ENCODE peak calls at places on chromosome 10, in ten cellular contexts. J is NCI-H2029; H is NCI-H748 treated with DMSO at 0.1 percent for 48 hours; A is naive B cell; W is H7; S is stimulated activated CD4-positive, alpha-beta T cell treated with anti-CD3 and anti-CD28 coated beads, TNF-alpha, amount 100 ng/mL, for 4 hours; Y is fibroblast of lung; T is GM13976; F is OCI-LY7; B is hypothalamus. M is an unnamed sample.

GRCh38 chr10:27760867-27761266 is 15.2 kb upstream of the MKX start:
- DNase-seq in J (no peak), H (no peak), A (no peak), W (no peak), S (no peak), Y (no peak), T (no peak), F (no peak), B (no peak), M (no peak)

GRCh38 chr10:125116652-125117310 is 43.6 kb downstream of the CTBP2 start:
- DNase-seq in J (no peak), H (no peak), A (no peak), W (no peak), S (no peak), Y (no peak), T (no peak), F (no peak), B (no peak), M (no peak)

GRCh38 chr10:8238989-8239388 is 184.5 kb downstream of the GATA3 start:
- DNase-seq in J (no peak), H (no peak), A (no peak), W (no peak), S (no peak), Y (no peak), T (no peak), F (no peak), B (no peak), M (peak; percentile 50)

GRCh38 chr10:123991622-123992570 is 100.3 kb upstream of the CPXM2 start:
- DNase-seq in J (no peak), H (no peak), A (no peak), W (peak; percentile 26), S (no peak), Y (no peak), T (peak; percentile 13), F (no peak), B (no peak), M (no peak)

GRCh38 chr10:116626815-116627214 is 6.1 kb downstream of the PNLIPRP2 start:
- DNase-seq in J (no peak), H (no peak), A (no peak), W (no peak), S (no peak), Y (no peak), T (no peak), F (no peak), B (no peak), M (no peak)

GRCh38 chr10:80460399-80461207 is 6.5 kb downstream of the TSPAN14 start:
- DNase-seq in J (peak; percentile 65), H (peak; percentile 85), A (no peak), W (peak; percentile 72), S (no peak), Y (peak; percentile 38), T (no peak), F (no peak), B (no peak), M (no peak)

GRCh38 chr10:118670472-118671124 is 75.2 kb upstream of the PRLHR start:
- DNase-seq in J (no peak), H (no peak), A (no peak), W (no peak), S (no peak), Y (no peak), T (no peak), F (no peak), B (no peak), M (no peak)

GRCh38 chr10:70404906-70405824 is 1.2 kb downstream of the EIF4EBP2 start:
- DNase-seq in J (no peak), H (no peak), A (no peak), W (peak; percentile 46), S (no peak), Y (peak; percentile 99), T (peak; percentile 66), F (peak; percentile 64), B (peak; percentile 25), M (peak; percentile 53)

GRCh38 chr10:123142701-123143161 is 5.2 kb upstream of the HMX2 start:
- DNase-seq in J (no peak), H (no peak), A (no peak), W (peak; percentile 77), S (no peak), Y (no peak), T (peak; percentile 50), F (no peak), B (no peak), M (no peak)

GRCh38 chr10:6885284-6885683 is 305.2 kb upstream of the PRKCQ start:
- DNase-seq in J (no peak), H (no peak), A (no peak), W (no peak), S (no peak), Y (no peak), T (no peak), F (no peak), B (no peak), M (peak; percentile 50)

GRCh38 chr10:71126432-71126831 is 85.9 kb upstream of the UNC5B start:
- DNase-seq in J (no peak), H (no peak), A (no peak), W (peak; percentile 16), S (no peak), Y (no peak), T (peak; percentile 7), F (no peak), B (no peak), M (no peak)

GRCh38 chr10:73965890-73966768 is 31.8 kb upstream of the VCL start:
- DNase-seq in J (no peak), H (no peak), A (no peak), W (peak; percentile 73), S (no peak), Y (peak; percentile 100), T (no peak), F (no peak), B (no peak), M (no peak)

GRCh38 chr10:122419890-122420623 is 34.4 kb upstream of the ARMS2 start:
- DNase-seq in J (no peak), H (no peak), A (no peak), W (no peak), S (no peak), Y (peak; percentile 95), T (no peak), F (no peak), B (no peak), M (no peak)

GRCh38 chr10:14608381-14609001 is 166.2 kb downstream of the FAM107B start:
- DNase-seq in J (no peak), H (no peak), A (peak; percentile 84), W (no peak), S (no peak), Y (no peak), T (no peak), F (peak; percentile 91), B (no peak), M (no peak)

GRCh38 chr10:63539994-63540393 is 18.8 kb downstream of the REEP3 start:
- DNase-seq in J (no peak), H (no peak), A (no peak), W (no peak), S (no peak), Y (no peak), T (no peak), F (no peak), B (no peak), M (no peak)

GRCh38 chr10:98302711-98303365 is 34.8 kb upstream of the LOXL4 start:
- DNase-seq in J (no peak), H (no peak), A (no peak), W (no peak), S (no peak), Y (no peak), T (no peak), F (no peak), B (no peak), M (no peak)

GRCh38 chr10:70418229-70418628 is 14.3 kb downstream of the EIF4EBP2 start:
- DNase-seq in J (no peak), H (no peak), A (no peak), W (no peak), S (no peak), Y (peak; percentile 83), T (no peak), F (no peak), B (no peak), M (no peak)

GRCh38 chr10:95327367-95327766 is 36.6 kb upstream of the PDLIM1 start:
- DNase-seq in J (peak; percentile 66), H (no peak), A (no peak), W (no peak), S (no peak), Y (peak; percentile 12), T (no peak), F (no peak), B (no peak), M (no peak)

GRCh38 chr10:29804025-29804852 is 169.5 kb upstream of the SVIL start:
- DNase-seq in J (peak; percentile 23), H (no peak), A (no peak), W (no peak), S (no peak), Y (peak; percentile 95), T (no peak), F (no peak), B (no peak), M (peak; percentile 69)

GRCh38 chr10:96287392-96288105 is 16.2 kb upstream of the BLNK start:
- DNase-seq in J (peak; percentile 25), H (peak; percentile 5), A (peak; percentile 80), W (no peak), S (no peak), Y (peak; percentile 2), T (peak; percentile 28), F (peak; percentile 96), B (no peak), M (peak; percentile 80)

M was measured in Jurkat, Clone E6-1.